ENCODE peak calls at places on chromosomes 3 and 15, in seven cellular contexts. E, N, V, Y, D, X and B are unnamed samples.

GRCh38 chr3:126130981-126131750 is 47.2 kb upstream of the SLC41A3 start:
- DNase-seq in X (no peak), V (no peak), E (no peak), D (no peak), Y (no peak), N (no peak), B (no peak)

GRCh38 chr15:66862878-66863335 is 160.9 kb downstream of the SMAD6 start:
- DNase-seq in Y (no peak), X (peak), D (peak), V (peak), E (peak), N (peak), B (peak)

GRCh38 chr3:39280569-39280968 is 733 bp upstream of the CX3CR1 start:
- DNase-seq in N (no peak), X (no peak), Y (no peak), D (no peak), V (no peak), E (no peak), B (no peak)

GRCh38 chr15:63135804-63136203 is 14.1 kb downstream of the LACTB start:
- DNase-seq in N (no peak), X (no peak), D (no peak), Y (no peak), V (no peak), E (peak), B (peak)

GRCh38 chr3:79361748-79362378 is 405.9 kb downstream of the ROBO1 start:
- DNase-seq in N (peak), Y (no peak), D (peak), X (peak), V (no peak), E (peak), B (peak)

GRCh38 chr3:21913791-21914190 is 162.8 kb upstream of the ZNF385D start:
- DNase-seq in Y (no peak), V (no peak), X (no peak), N (no peak), D (no peak), E (peak), B (no peak)

GRCh38 chr3:14879161-14879888 is 60.6 kb downstream of the FGD5 start:
- DNase-seq in Y (no peak), N (peak), X (no peak), V (no peak), D (no peak), E (no peak), B (no peak)

GRCh38 chr15:33735637-33736247 is 232.6 kb upstream of the CHRM5 start:
- DNase-seq in E (no peak), X (peak), N (peak), V (no peak), Y (no peak), D (peak), B (peak)

GRCh38 chr15:75230524-75231371 is 27.4 kb upstream of the GOLGA6C start:
- DNase-seq in D (peak), V (no peak), N (no peak), E (no peak), Y (no peak), X (no peak), B (no peak)

GRCh38 chr15:31151301-31152233 is 50.0 kb upstream of the TRPM1 start:
- DNase-seq in N (no peak), V (no peak), X (no peak), Y (no peak), E (no peak), D (no peak), B (no peak)

GRCh38 chr3:138397983-138398382 is 36.4 kb upstream of the ESYT3 start:
- DNase-seq in D (no peak), N (no peak), Y (no peak), V (no peak), X (no peak), E (no peak), B (peak)

GRCh38 chr3:194872669-194872977 is 186.9 kb downstream of the FAM43A start:
- DNase-seq in E (no peak), Y (no peak), V (no peak), D (peak), N (peak), X (no peak), B (peak)

GRCh38 chr15:76303909-76304308 is 7.4 kb downstream of the ETFA start:
- DNase-seq in E (no peak), V (no peak), D (no peak), Y (no peak), X (no peak), N (no peak), B (no peak)

GRCh38 chr3:114418724-114419543 is 125.1 kb downstream of the TIGIT start:
- DNase-seq in X (peak), N (peak), Y (no peak), D (peak), E (peak), V (no peak), B (peak)

GRCh38 chr3:127598841-127599570 is 795 bp downstream of the MCM2 start:
- DNase-seq in X (no peak), V (no peak), E (no peak), Y (no peak), N (peak), D (no peak), B (no peak)